ENCODE peak calls at places on chromosomes 12 and 14, in four cellular contexts. K is A549, Z is A673, V is IMR-90. H is an unnamed sample.

GRCh38 chr12:59972941-59973340 is 377.1 kb downstream of the SLC16A7 start:
- DNase-seq in V (peak), Z (peak), K (no peak), H (no peak)

GRCh38 chr12:51033457-51034089 is 7.4 kb upstream of the SLC11A2 start:
- DNase-seq in V (no peak), K (no peak), Z (no peak), H (no peak)

GRCh38 chr12:124506145-124506831 is 61.1 kb downstream of the NCOR2 start:
- DNase-seq in V (no peak), Z (peak), K (no peak), H (no peak)

GRCh38 chr14:91830777-91831176 is 36.6 kb downstream of the TC2N start:
- DNase-seq in Z (no peak), V (no peak), K (no peak), H (peak)

GRCh38 chr14:92783813-92784431 is 10.2 kb upstream of the GOLGA5 start:
- DNase-seq in V (peak), Z (peak), K (peak), H (peak)

GRCh38 chr14:28406181-28406580 is 360.4 kb upstream of the FOXG1 start:
- DNase-seq in V (no peak), K (no peak), Z (no peak), H (peak)

GRCh38 chr12:23099104-23099503 is 474.1 kb downstream of the ETNK1 start:
- DNase-seq in V (no peak), K (no peak), Z (no peak), H (no peak)

GRCh38 chr14:69980457-69981414 is 101.5 kb downstream of the SMOC1 start:
- DNase-seq in K (no peak), V (no peak), Z (no peak), H (peak)

GRCh38 chr14:93008381-93008780 is 85.4 kb downstream of the CHGA start:
- DNase-seq in Z (no peak), V (peak), K (no peak), H (peak)

GRCh38 chr12:124995200-124995961 is 1.9 kb downstream of the BRI3BP start:
- DNase-seq in V (no peak), Z (no peak), K (no peak), H (no peak)

GRCh38 chr12:102326987-102327386 is 129.4 kb upstream of the PMCH start:
- DNase-seq in V (peak), Z (no peak), K (no peak), H (no peak)

DNA sequence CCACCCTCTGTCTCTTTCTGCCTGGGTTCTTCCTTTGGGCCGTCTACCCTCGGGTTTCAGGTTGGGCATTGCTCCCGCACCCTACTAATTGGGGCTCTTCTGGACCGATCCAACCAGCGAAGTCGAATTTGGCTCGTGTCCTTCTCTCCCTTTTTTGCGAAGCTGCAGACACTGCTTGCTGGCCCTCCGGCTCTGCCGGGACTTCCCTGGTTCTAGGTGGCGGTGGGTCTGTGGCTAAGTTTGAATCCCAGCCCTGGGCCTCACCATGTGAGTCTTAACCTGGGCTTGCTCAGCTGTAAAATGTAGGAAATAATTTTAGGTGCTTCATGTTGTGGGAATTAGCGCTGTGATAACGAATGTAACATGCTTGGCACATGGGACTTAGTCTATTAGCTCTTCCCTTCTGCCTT is 418 bp upstream of the CISTR start:
- DNase-seq in Z (no peak), V (no peak), K (no peak), H (no peak)
- H3K4me3 ChIP-seq in Z (peak), V (no peak), K (no peak), H (no peak)

DNA sequence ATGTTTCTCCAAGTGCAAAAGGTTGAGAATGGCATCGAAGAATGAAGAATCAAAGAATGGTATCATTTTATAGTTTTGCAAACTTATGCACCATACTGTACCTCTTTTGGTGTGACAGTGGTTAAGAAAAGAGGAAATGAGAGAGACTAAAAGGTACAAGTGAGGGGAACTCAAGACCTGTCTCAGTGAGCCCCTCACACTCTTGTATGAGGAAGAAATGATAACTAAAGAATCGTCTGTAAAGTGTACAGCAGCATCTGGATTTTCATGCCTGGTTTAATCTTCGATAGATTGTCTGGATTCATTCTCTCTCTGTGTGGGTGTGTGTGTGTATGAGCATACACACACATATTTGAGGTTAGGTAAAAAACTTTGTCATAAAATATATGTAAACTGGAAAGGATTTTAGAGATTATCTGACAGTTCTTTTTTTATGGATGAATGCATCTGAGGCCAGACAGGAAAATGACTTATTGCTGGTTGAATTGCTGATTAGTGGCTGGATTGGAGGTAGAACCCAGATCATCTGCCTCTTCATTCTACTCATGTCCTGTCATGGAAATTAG is 15.9 kb upstream of the SLC38A2 start:
- DNase-seq in V (peak), Z (no peak), K (no peak), H (no peak)
- H3K4me3 ChIP-seq in V (no peak), Z (peak), K (no peak), H (no peak)

DNA sequence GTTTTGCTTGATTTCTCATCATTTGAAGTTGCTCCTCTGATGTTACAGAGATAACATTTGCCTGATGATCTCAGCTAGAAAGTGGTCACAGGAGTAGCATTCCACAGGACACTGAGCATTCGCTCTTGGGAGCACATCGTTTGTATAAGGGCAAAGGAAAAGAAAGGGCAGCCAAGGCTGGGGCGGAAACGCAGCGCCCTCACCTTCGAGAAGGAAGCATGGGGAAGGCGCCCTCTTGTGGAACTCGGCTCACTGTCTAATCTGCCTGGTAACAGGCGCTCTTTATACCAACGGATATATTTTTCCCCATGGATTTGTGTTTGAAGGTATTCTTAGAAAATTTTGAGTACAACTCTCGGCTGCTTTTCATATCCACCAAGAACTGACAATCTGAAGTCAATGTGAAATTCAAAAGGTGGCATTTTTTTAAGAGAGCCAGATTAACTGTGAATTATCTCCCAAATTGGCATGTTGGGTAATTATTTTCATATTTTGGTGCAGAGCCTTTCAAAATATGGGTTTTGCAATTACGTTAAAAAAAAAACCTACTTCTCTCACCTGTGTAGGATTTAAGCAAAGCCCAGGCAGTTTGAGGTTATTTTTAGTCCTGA is 172.7 kb downstream of the CAND1 start:
- DNase-seq in K (peak), V (peak), Z (peak), H (peak)
- H3K4me3 ChIP-seq in K (no peak), V (no peak), Z (no peak), H (peak)

DNA sequence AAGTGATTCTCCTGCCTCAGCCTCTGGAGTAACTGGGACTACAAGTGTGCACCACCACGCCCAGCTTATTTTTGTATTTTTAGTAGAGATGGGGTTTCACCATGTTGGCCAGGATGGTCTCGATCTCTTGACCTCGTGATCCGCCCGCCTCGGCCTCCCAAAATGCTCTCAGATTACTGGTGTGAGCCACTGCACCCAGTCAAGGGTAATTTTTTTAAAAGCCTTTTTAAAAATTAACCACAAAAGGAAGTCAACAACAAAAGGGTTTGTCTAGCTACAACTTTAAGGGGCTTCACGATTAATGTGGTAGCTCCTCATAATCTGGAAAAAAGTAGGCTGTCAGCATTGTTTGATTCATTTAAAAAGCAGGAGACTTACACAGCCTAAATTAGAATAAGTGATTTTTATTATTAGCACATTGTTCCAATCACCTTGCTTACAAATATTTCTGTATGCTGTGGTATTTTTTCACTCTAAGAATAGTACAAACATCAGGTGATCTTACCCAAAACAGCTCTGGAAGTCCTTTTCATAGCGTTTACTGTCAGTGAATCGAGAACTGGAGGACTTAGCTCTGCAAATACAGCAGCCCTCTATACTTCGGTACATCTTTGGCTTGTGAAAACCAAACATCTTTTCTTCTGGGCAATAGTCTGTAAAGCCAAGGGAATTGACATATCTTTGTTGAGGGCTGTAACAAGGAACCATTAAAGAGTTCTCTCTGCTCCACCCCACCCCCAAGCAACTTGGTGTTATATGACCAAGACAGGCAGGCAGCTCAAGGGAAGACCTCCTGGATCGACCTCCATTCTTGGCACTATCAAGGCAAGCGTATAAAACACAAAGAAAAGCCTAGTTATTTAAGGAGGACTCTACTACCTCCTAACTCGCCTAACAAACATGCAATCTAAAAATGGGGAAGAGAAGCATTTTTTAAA is 28.1 kb downstream of the SINHCAF start:
- DNase-seq in K (no peak), Z (no peak), V (no peak), H (no peak)
- H3K4me3 ChIP-seq in K (no peak), Z (no peak), V (no peak), H (no peak)

DNA sequence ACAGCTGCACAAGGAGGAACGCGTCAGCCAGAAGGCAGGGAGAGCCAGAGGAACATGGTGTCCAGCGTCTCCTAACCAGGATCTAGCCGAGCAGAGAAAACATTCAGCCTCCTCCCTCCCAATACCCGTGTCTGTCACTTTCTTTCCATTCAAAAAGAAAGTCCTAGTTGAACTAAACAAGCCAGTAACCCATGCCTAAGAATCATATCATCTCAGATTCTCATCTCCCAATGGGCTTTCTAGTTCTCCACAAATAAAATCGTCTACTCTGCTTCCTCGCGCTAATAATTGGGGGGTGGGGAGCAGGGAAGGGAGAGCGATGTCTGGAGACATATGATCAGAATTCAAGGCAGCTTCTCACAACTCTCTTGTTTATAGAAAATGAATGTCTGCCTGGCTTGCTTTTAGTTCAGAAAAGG is 7.4 kb downstream of the NKX2-1 start:
- DNase-seq in Z (no peak), K (no peak), V (no peak), H (no peak)
- H3K4me3 ChIP-seq in Z (no peak), K (no peak), V (no peak), H (no peak)

GRCh38 chr12:15196678-15197267 is 24.4 kb downstream of the RERG start:
- DNase-seq in K (no peak), V (no peak), Z (no peak), H (no peak)

GRCh38 chr12:15201456-15201855 is 19.8 kb downstream of the RERG start:
- DNase-seq in K (no peak), V (no peak), Z (no peak), H (no peak)

GRCh38 chr12:15199886-15200285 is 21.3 kb downstream of the RERG start:
- DNase-seq in Z (no peak), K (no peak), V (no peak), H (no peak)

GRCh38 chr12:15196221-15196620 is 25.0 kb downstream of the RERG start:
- DNase-seq in V (no peak), Z (no peak), K (no peak), H (no peak)

GRCh38 chr12:15200703-15201102 is 20.5 kb downstream of the RERG start:
- DNase-seq in Z (no peak), K (no peak), V (no peak), H (no peak)
- H3K4me3 ChIP-seq in Z (no peak), K (no peak), V (no peak), H (no peak)

DNA sequence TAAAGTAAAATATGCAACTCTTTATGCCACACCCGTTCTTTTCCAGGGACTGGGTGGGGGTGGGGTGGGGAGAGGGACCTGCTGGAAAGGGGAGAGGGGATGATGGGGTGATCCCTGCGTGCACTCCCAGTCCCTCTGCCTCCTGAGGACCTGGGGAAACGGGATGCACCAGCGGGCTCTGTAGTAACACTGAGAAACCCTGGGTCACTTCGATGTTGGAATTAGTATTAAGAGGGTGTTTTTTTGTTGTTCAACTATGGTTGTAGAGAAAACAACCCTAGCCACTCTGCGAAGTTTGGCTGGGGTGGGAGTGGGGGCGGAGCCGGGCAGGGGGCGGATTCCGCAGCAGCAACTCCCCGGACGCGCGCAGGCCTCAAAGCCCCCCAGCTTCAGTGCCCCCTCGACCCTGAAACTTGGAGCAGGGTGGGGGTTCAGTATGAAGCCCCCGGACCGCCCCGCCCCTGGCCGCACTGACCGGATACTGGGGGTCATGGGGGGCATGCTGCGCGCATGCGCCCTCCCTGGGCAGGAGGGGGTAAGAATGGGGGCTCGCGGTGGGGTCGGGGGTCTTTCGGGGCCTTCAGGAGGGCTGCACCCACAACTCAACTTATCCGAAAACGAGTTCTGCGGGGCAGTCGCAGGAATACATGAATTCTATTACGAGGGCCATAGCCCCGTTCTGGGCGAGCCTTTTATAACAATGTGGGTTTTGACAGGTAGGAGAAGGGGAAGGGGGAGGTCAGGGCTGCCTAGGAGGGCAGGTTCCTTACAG is 1.3 kb upstream of the ARHGEF25 start:
- DNase-seq in V (no peak), K (no peak), Z (no peak), H (peak)
- H3K4me3 ChIP-seq in V (no peak), K (no peak), Z (peak), H (peak)

GRCh38 chr12:15886372-15887042 is 4.3 kb downstream of the STRAP start:
- DNase-seq in Z (peak), V (no peak), K (no peak), H (no peak)
- H3K4me3 ChIP-seq in Z (no peak), V (no peak), K (no peak), H (no peak)